ENCODE peak calls at places on chromosomes 16 and 17, in six cellular contexts. X is cardiac fibroblast; D is left ventricle myocardium inferior; A is HFF-Myc; V is progenitor cell of endocrine pancreas; J is CD4-positive, alpha-beta T cell. W is an unnamed sample.

GRCh38 chr16:2530629-2531318 is 434 bp downstream of the CEMP1 start:
- DNase-seq in X (no peak), D (no peak), A (no peak), V (no peak), J (no peak), W (no peak)

GRCh38 chr17:49582789-49583188 is 7.1 kb downstream of the NXPH3 start:
- DNase-seq in X (peak), D (no peak), A (no peak), V (no peak), J (no peak), W (no peak)

GRCh38 chr17:73293480-73293911 is 18.3 kb downstream of the CDC42EP4 start:
- DNase-seq in X (peak), D (peak), A (no peak), V (no peak), J (no peak), W (no peak)

GRCh38 chr16:20898938-20899502 is 1.1 kb downstream of the DCUN1D3 start:
- DNase-seq in X (peak), D (no peak), A (no peak), V (no peak), J (no peak), W (no peak)

GRCh38 chr16:17409894-17410293 is 60.9 kb downstream of the XYLT1 start:
- DNase-seq in X (no peak), D (no peak), A (no peak), V (no peak), J (no peak), W (no peak)

GRCh38 chr16:21524068-21524751 is 75.2 kb upstream of the METTL9 start:
- DNase-seq in X (no peak), D (no peak), A (no peak), V (no peak), J (no peak), W (no peak)

GRCh38 chr17:71304498-71305158 is 816.2 kb upstream of the SOX9 start:
- DNase-seq in X (no peak), D (no peak), A (no peak), V (no peak), J (no peak), W (no peak)

GRCh38 chr16:8607214-8607613 is 14.3 kb upstream of the METTL22 start:
- DNase-seq in X (no peak), D (no peak), A (no peak), V (no peak), J (no peak), W (no peak)

GRCh38 chr16:67930191-67930590 is 1.5 kb downstream of the CTRL start:
- DNase-seq in X (no peak), D (no peak), A (no peak), V (no peak), J (no peak), W (no peak)

GRCh38 chr16:88561485-88562369 is 8.5 kb upstream of the ZC3H18 start:
- DNase-seq in X (peak), D (no peak), A (no peak), V (no peak), J (peak), W (peak)

GRCh38 chr16:4316103-4316731 is 350 bp downstream of the GLIS2 start:
- DNase-seq in X (peak), D (no peak), A (no peak), V (no peak), J (no peak), W (no peak)

GRCh38 chr16:86676216-86676800 is 98.0 kb downstream of the FOXL1 start:
- DNase-seq in X (peak), D (no peak), A (no peak), V (no peak), J (no peak), W (no peak)

GRCh38 chr17:40884708-40885512 is at the start of gene KRT20:
- DNase-seq in X (no peak), D (no peak), A (no peak), V (no peak), J (no peak), W (no peak)
- TF ChIP-seq CTCF in X (peak), D (no peak), A (peak), V (peak), J (no peak), W (no peak)

GRCh38 chr16:11948819-11949218 is 7.0 kb upstream of the NPIPB2 start:
- DNase-seq in X (no peak), D (no peak), A (no peak), V (no peak), J (no peak), W (no peak)

GRCh38 chr16:11946433-11946832 is 4.6 kb upstream of the NPIPB2 start:
- DNase-seq in X (peak), D (no peak), A (no peak), V (no peak), J (no peak), W (no peak)

GRCh38 chr16:11949527-11949926 is 7.7 kb upstream of the NPIPB2 start:
- DNase-seq in X (peak), D (no peak), A (no peak), V (no peak), J (no peak), W (no peak)
- TF ChIP-seq CTCF in X (peak), D (peak), A (peak), V (peak), J (peak), W (peak)

DNA sequence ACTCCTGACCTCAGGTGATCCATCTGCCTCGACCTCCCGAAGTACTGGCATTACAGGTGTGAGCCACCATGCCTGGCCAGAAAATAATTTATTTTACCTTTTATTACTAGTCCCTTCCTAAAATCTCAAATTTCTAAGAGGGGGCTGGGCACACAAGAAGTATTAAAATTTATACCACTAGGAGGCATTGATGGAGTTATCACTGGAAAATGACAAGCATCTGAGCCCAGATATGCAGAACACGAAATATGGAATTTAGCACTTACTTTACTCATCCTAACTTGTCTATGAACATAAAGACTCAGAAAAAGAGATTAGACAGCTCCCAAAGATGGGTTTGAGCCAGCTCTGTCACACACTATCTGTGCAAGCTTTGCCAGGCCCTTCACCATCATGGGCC is 46.4 kb downstream of the STAT5A start:
- DNase-seq in X (peak), D (no peak), A (no peak), V (no peak), J (no peak), W (no peak)
- TF ChIP-seq CTCF in X (no peak), D (no peak), A (no peak), V (no peak), J (no peak), W (peak)

GRCh38 chr16:10594312-10594950 is 14.0 kb upstream of the EMP2 start:
- DNase-seq in X (no peak), D (no peak), A (no peak), V (no peak), J (no peak), W (no peak)

GRCh38 chr16:10599626-10600025 is 19.2 kb upstream of the EMP2 start:
- DNase-seq in X (no peak), D (no peak), A (no peak), V (no peak), J (no peak), W (no peak)

GRCh38 chr16:10598157-10598556 is 17.8 kb upstream of the EMP2 start:
- DNase-seq in X (no peak), D (peak), A (no peak), V (no peak), J (no peak), W (no peak)

GRCh38 chr16:10600792-10601443 is 20.5 kb upstream of the EMP2 start:
- DNase-seq in X (peak), D (no peak), A (no peak), V (no peak), J (no peak), W (no peak)

DNA sequence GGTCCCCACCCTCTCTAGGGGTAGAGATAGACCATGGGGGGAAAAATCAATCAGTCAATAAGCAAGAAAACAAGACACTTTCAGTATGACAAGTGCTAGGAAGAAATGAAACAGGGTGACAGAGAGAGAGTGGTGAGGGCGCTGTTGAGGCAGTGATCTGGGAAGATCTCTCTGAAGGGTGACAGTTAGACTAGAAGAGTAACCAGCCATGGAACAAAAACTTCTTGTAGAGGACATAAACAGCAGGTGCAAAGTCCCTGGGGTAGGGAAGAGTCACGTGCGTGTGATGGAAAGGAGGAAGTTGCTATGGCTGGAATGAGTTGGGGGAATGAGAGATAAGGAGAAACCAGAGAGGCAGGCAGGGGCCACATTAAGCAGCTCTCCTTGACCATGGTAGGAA is 16.8 kb upstream of the EMP2 start:
- DNase-seq in X (no peak), D (no peak), A (no peak), V (no peak), J (no peak), W (no peak)
- TF ChIP-seq CTCF in X (no peak), D (no peak), A (no peak), V (no peak), J (no peak), W (no peak)

GRCh38 chr17:67785122-67785477 is 40.2 kb upstream of the BPTF start:
- DNase-seq in X (no peak), D (no peak), A (no peak), V (no peak), J (no peak), W (no peak)

GRCh38 chr17:67784364-67785121 is 40.8 kb upstream of the BPTF start:
- DNase-seq in X (no peak), D (no peak), A (no peak), V (no peak), J (no peak), W (no peak)

GRCh38 chr17:67779098-67779672 is 46.1 kb upstream of the BPTF start:
- DNase-seq in X (peak), D (peak), A (peak), V (no peak), J (peak), W (no peak)
- TF ChIP-seq CTCF in X (peak), D (peak), A (peak), V (peak), J (no peak), W (peak)

DNA sequence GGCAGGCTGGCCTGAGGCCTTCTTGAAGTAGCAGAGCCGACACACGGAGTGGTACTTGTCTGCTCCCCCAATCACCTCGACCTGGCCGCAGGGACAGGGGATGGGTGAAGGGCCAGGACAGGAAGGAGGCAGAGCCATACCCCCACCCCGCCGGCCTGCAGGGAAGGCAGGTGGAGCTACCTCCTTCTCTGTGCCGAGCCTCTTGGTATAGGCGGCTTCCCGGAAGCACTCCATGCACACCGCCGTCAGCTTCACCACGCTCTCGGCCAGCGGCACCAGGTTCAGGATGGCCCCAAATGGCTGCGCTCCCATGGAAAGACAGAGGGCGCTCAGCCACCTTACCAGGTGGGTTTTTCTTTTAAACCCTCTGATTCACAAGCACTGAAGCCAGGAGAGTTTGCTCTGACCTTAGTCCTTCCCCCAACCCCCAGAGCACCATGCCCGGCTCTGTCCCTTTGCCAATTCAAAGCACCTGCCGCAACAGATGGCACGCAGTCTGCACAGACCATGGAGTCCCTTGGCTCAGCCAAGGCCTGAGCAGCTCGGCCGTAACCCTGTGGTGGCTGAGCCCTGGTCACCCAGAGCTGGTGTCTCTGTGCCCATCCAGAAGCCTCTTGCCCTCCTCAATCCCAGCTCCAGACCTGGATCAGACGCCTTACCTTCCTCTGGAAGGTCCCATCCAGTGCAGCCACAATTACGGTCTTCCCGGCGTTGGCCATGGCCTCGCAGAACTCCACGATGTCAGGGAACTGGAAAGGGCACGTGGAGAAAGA is 6.7 kb downstream of the SYNGR2 start:
- DNase-seq in X (no peak), D (no peak), A (no peak), V (no peak), J (no peak), W (no peak)
- TF ChIP-seq CTCF in X (no peak), D (no peak), A (no peak), V (peak), J (no peak), W (no peak)